ENCODE peak calls at places on chromosome 6, in five cellular contexts. U is ovary, T is ascending aorta, B is K562, Z is left ventricle myocardium inferior. W is an unnamed sample.

GRCh38 chr6:166258854-166259276 is 49.3 kb downstream of the PRR18 start:
- DNase-seq in U (no peak), T (no peak), B (no peak), Z (no peak), W (no peak)

GRCh38 chr6:85483041-85483700 is 33.3 kb downstream of the NT5E start:
- DNase-seq in U (peak), T (peak), B (peak), Z (peak), W (peak)

GRCh38 chr6:20001286-20001685 is 164.1 kb downstream of the ID4 start:
- DNase-seq in U (no peak), T (no peak), B (no peak), Z (no peak), W (no peak)

GRCh38 chr6:28758046-28758817 is 165.6 kb downstream of the TRIM27 start:
- DNase-seq in U (no peak), T (no peak), B (peak), Z (no peak), W (no peak)

GRCh38 chr6:4210619-4211419 is 75.4 kb upstream of the ECI2 start:
- DNase-seq in U (peak), T (no peak), B (peak), Z (peak), W (peak)

GRCh38 chr6:142545147-142545546 is 243.3 kb downstream of the ADGRG6 start:
- DNase-seq in U (no peak), T (no peak), B (no peak), Z (no peak), W (no peak)

GRCh38 chr6:15608406-15608805 is 54.4 kb downstream of the DTNBP1 start:
- DNase-seq in U (no peak), T (no peak), B (no peak), Z (no peak), W (peak)

GRCh38 chr6:14113951-14114350 is 3.6 kb upstream of the CD83 start:
- DNase-seq in U (no peak), T (no peak), B (no peak), Z (no peak), W (no peak)

GRCh38 chr6:71203211-71203610 is 85.4 kb upstream of the OGFRL1 start:
- DNase-seq in U (no peak), T (no peak), B (no peak), Z (no peak), W (no peak)

GRCh38 chr6:86629123-86629522 is 308.2 kb upstream of the HTR1E start:
- DNase-seq in U (no peak), T (no peak), B (no peak), Z (no peak), W (no peak)

GRCh38 chr6:167499161-167499660 is 174.3 kb downstream of the TTLL2 start:
- DNase-seq in U (no peak), T (no peak), B (no peak), Z (no peak), W (no peak)

GRCh38 chr6:125124250-125124777 is 29.3 kb upstream of the TPD52L1 start:
- DNase-seq in U (no peak), T (no peak), B (peak), Z (no peak), W (no peak)

GRCh38 chr6:131459005-131459404 is 114.0 kb upstream of the ARG1 start:
- DNase-seq in U (no peak), T (no peak), B (no peak), Z (no peak), W (no peak)

GRCh38 chr6:5765141-5765760 is 241.5 kb downstream of the NRN1 start:
- DNase-seq in U (no peak), T (peak), B (no peak), Z (no peak), W (no peak)

GRCh38 chr6:90599151-90599550 is 12.3 kb upstream of the MAP3K7 start:
- DNase-seq in U (no peak), T (no peak), B (no peak), Z (no peak), W (no peak)

GRCh38 chr6:133467982-133468380 is 226.8 kb downstream of the EYA4 start:
- DNase-seq in U (no peak), T (no peak), B (no peak), Z (no peak), W (no peak)

GRCh38 chr6:52539607-52540006 is 37.3 kb downstream of the TRAM2 start:
- DNase-seq in U (no peak), T (no peak), B (peak), Z (no peak), W (no peak)

GRCh38 chr6:39009476-39009875 is 39.1 kb upstream of the GLP1R start:
- DNase-seq in U (no peak), T (no peak), B (no peak), Z (no peak), W (no peak)

GRCh38 chr6:3628143-3628840 is 123.2 kb downstream of the PXDC1 start:
- DNase-seq in U (no peak), T (peak), B (no peak), Z (no peak), W (no peak)

GRCh38 chr6:47631248-47632196 is 66.9 kb upstream of the ADGRF4 start:
- DNase-seq in U (no peak), T (no peak), B (peak), Z (no peak), W (no peak)

GRCh38 chr6:82178084-82178758 is 69.3 kb downstream of the IBTK start:
- DNase-seq in U (no peak), T (no peak), B (no peak), Z (no peak), W (no peak)

DNA sequence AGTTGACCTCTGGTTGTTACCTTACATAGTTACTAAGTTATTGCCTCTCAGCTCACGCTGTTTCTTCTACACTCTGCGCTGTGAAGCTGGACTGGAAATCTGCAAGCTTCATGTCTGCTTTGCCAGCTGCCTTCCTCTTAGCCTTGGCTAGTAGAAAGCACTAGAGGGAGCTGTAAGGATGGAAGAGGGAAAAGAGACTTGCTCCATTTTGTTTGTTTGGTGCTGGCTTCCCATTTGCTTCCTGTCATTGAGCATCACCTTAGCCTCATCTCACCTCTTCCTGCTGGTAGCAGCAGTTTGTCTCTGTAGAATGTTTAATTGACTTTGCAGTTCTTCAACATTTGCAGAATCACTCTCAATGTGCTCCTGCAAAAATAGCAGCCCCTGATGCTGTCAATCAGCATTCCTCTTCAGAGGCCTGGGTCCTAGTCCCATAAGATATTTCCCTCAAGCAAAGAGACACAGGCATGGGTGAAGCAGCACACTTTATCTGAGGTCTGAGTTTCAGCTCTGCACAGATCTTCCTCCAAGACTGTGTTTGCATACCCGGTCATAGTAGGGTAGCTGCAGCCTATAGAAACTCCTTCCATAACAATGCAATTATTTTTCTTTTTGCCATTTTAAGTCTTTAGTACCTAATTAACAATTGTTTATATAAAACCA is 302.2 kb upstream of the EPHA7 start:
- DNase-seq in U (no peak), T (no peak), B (no peak), Z (no peak), W (no peak)
- TF ChIP-seq CTCF in U (no peak), T (no peak), B (no peak), Z (peak), W (peak)

GRCh38 chr6:35170166-35170565 is 29.0 kb upstream of the TCP11 start:
- DNase-seq in U (no peak), T (no peak), B (no peak), Z (no peak), W (no peak)
- H3K27ac ChIP-seq in U (no peak), T (no peak), B (no peak), Z (no peak), W (no peak)

GRCh38 chr6:111721677-111722219 is 116.1 kb upstream of the TRAF3IP2 start:
- DNase-seq in U (no peak), T (peak), B (peak), Z (no peak), W (peak)
- TF ChIP-seq CTCF in U (no peak), T (peak), B (peak), Z (peak), W (no peak)

GRCh38 chr6:21808045-21808470 is 214.5 kb downstream of the SOX4 start:
- DNase-seq in U (peak), T (no peak), B (no peak), Z (peak), W (peak)
- H3K27ac ChIP-seq in U (no peak), T (peak), B (no peak), Z (peak), W (peak)

DNA sequence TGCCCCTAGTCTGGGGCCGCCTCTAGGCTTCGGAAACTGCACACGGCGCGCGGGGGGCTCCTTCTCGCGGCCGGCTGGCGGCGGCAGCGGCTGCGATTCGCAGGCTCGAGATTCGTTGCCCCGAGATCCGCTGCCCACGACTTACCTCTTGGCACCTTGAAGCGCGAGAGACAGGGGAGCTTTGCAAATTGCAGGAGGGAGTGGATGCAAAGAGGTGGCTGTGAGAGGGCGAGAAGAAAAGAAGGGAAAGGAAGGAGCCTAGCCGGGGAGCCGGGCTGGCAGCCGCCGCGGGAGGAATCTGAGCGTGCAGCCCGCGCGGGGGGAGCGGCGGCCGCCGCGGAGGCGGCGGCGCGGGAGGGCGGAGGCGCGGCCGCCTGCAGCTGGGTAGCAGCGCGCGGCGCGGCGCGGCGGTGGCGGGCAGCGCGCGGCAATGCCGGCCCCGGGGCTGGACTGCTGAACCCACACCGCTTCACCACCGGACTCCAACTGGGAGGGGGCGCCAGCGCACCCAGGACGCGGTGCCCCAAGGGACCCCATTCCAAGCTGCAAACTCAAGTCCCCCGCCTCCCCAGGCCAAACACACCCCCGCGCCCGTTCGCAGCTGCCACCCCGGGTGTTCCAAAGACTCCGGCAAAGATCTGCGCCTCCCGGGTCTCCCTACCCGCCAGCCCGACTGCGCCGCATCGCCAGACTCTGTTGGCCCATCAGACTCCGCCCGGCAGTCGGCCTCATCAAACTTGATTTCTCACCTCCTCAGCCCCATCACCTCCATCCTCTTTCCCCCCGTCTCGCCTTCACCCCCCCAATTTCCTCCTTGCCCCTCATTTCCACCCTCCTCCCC is 44.2 kb upstream of the SUPT3H start:
- DNase-seq in U (peak), T (peak), B (peak), Z (peak), W (peak)
- TF ChIP-seq CTCF in U (no peak), T (no peak), B (peak), Z (peak), W (no peak)

DNA sequence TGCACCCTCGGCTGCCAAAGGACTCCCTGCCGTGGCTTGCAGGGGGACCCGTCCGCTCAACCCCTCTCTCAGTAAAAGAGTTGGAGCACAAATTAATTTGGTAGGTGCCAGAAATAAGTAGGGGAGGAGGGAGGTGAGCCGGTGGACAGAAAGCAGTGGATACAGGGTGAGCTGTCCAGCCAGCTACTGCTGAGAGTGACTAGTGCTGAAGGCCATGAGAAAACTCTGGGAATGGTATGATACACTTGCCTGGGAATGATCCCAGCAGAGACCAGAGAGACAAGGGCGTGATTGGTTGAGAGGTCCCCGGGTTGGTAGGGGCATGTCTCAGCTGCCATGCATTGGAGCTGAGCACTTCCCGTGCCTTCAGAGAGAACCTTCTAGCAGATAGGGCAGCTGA is 15.7 kb downstream of the FOXQ1 start:
- DNase-seq in U (no peak), T (no peak), B (no peak), Z (no peak), W (no peak)
- H3K27ac ChIP-seq in U (no peak), T (no peak), B (no peak), Z (no peak), W (no peak)

GRCh38 chr6:30234361-30234760 is 21.2 kb upstream of the TRIM26 start:
- DNase-seq in U (no peak), T (no peak), B (no peak), Z (no peak), W (no peak)

GRCh38 chr6:30238178-30238795 is 25.1 kb upstream of the TRIM26 start:
- DNase-seq in U (no peak), T (no peak), B (no peak), Z (no peak), W (no peak)
- TF ChIP-seq CTCF in U (no peak), T (no peak), B (peak), Z (peak), W (peak)